ENCODE peak calls at places on chromosomes 2 and 18, in five cellular contexts. One of them, this sample, is unnamed.

GRCh38 chr2:128319773-128320608 is 1.3 kb upstream of the HS6ST1 start:
- DNase-seq in GM12878: no peak
- DNase-seq in K562: no peak
- DNase-seq in HepG2: no peak
- DNase-seq in H1: peak
- DNase-seq in this sample: no peak

GRCh38 chr18:50578651-50579050 is 18.8 kb downstream of the MAPK4 start:
- DNase-seq in GM12878: no peak
- DNase-seq in K562: peak
- DNase-seq in HepG2: no peak
- DNase-seq in H1: no peak
- DNase-seq in this sample: no peak

GRCh38 chr2:9547272-9547991 is 8.2 kb downstream of the ADAM17 start:
- DNase-seq in GM12878: no peak
- DNase-seq in K562: no peak
- DNase-seq in HepG2: no peak
- DNase-seq in H1: no peak
- DNase-seq in this sample: no peak

GRCh38 chr2:42100696-42101585 is 53.1 kb downstream of the PKDCC start:
- DNase-seq in GM12878: no peak
- DNase-seq in K562: no peak
- DNase-seq in HepG2: no peak
- DNase-seq in H1: peak
- DNase-seq in this sample: no peak

GRCh38 chr18:65811307-65811706 is 60.5 kb downstream of the CDH7 start:
- DNase-seq in GM12878: no peak
- DNase-seq in K562: no peak
- DNase-seq in HepG2: no peak
- DNase-seq in H1: no peak
- DNase-seq in this sample: no peak

GRCh38 chr18:49608366-49608747 is 46.5 kb downstream of the LIPG start:
- DNase-seq in GM12878: no peak
- DNase-seq in K562: peak
- DNase-seq in HepG2: no peak
- DNase-seq in H1: no peak
- DNase-seq in this sample: no peak

GRCh38 chr2:206230060-206230890 is 44.2 kb upstream of the ZDBF2 start:
- DNase-seq in GM12878: no peak
- DNase-seq in K562: no peak
- DNase-seq in HepG2: no peak
- DNase-seq in H1: peak
- DNase-seq in this sample: no peak

GRCh38 chr2:11753452-11753885 is 7.0 kb downstream of the LPIN1 start:
- DNase-seq in GM12878: peak
- DNase-seq in K562: peak
- DNase-seq in HepG2: no peak
- DNase-seq in H1: no peak
- DNase-seq in this sample: peak

GRCh38 chr18:29652797-29653196 is 1389.7 kb downstream of the DSC3 start:
- DNase-seq in GM12878: no peak
- DNase-seq in K562: no peak
- DNase-seq in HepG2: no peak
- DNase-seq in H1: no peak
- DNase-seq in this sample: no peak

GRCh38 chr18:25251127-25251526 is 100.8 kb downstream of the ZNF521 start:
- DNase-seq in GM12878: no peak
- DNase-seq in K562: no peak
- DNase-seq in HepG2: no peak
- DNase-seq in H1: no peak
- DNase-seq in this sample: no peak

GRCh38 chr2:178484245-178485041 is 4.2 kb downstream of the PLEKHA3 start:
- DNase-seq in GM12878: no peak
- DNase-seq in K562: peak
- DNase-seq in HepG2: no peak
- DNase-seq in H1: no peak
- DNase-seq in this sample: no peak

GRCh38 chr18:69878534-69878933 is 69.1 kb downstream of the CD226 start:
- DNase-seq in GM12878: no peak
- DNase-seq in K562: no peak
- DNase-seq in HepG2: no peak
- DNase-seq in H1: no peak
- DNase-seq in this sample: no peak

GRCh38 chr2:85435986-85436835 is 17.7 kb downstream of the SH2D6 start:
- DNase-seq in GM12878: no peak
- DNase-seq in K562: peak
- DNase-seq in HepG2: no peak
- DNase-seq in H1: no peak
- DNase-seq in this sample: no peak

GRCh38 chr2:231780123-231780908 is 766 bp downstream of the PDE6D start:
- DNase-seq in GM12878: no peak
- DNase-seq in K562: peak
- DNase-seq in HepG2: peak
- DNase-seq in H1: peak
- DNase-seq in this sample: no peak

GRCh38 chr2:164717000-164717597 is 95.8 kb upstream of the GRB14 start:
- DNase-seq in GM12878: no peak
- DNase-seq in K562: peak
- DNase-seq in HepG2: peak
- DNase-seq in H1: no peak
- DNase-seq in this sample: no peak

GRCh38 chr2:219612605-219613286 is 14.7 kb upstream of the SLC4A3 start:
- DNase-seq in GM12878: no peak
- DNase-seq in K562: no peak
- DNase-seq in HepG2: no peak
- DNase-seq in H1: no peak
- DNase-seq in this sample: no peak

GRCh38 chr2:37786153-37786809 is 114.8 kb upstream of the CDC42EP3 start:
- DNase-seq in GM12878: no peak
- DNase-seq in K562: no peak
- DNase-seq in HepG2: no peak
- DNase-seq in H1: no peak
- DNase-seq in this sample: no peak

GRCh38 chr2:67436221-67436620 is 39.1 kb downstream of the ETAA1 start:
- DNase-seq in GM12878: no peak
- DNase-seq in K562: no peak
- DNase-seq in HepG2: no peak
- DNase-seq in H1: no peak
- DNase-seq in this sample: no peak

GRCh38 chr2:217102941-217103340 is 243.1 kb upstream of the TNP1 start:
- DNase-seq in GM12878: no peak
- DNase-seq in K562: no peak
- DNase-seq in HepG2: no peak
- DNase-seq in H1: no peak
- DNase-seq in this sample: no peak

GRCh38 chr18:76232813-76233212 is 262.2 kb downstream of the ZNF516 start:
- DNase-seq in GM12878: no peak
- DNase-seq in K562: no peak
- DNase-seq in HepG2: no peak
- DNase-seq in H1: no peak
- DNase-seq in this sample: no peak

GRCh38 chr2:45649457-45649854 is 2.0 kb upstream of the PRKCE start:
- DNase-seq in GM12878: no peak
- DNase-seq in K562: no peak
- DNase-seq in HepG2: no peak
- DNase-seq in H1: no peak
- DNase-seq in this sample: no peak
- TF ChIP-seq TAF1 in GM12878: no peak
- TF ChIP-seq TAF1 in K562: no peak
- TF ChIP-seq TAF1 in HepG2: no peak
- TF ChIP-seq TAF1 in H1: no peak
- TF ChIP-seq TAF1 in this sample: no peak

GRCh38 chr2:57850415-57851130 is 196.0 kb upstream of the VRK2 start:
- DNase-seq in GM12878: no peak
- DNase-seq in K562: no peak
- DNase-seq in HepG2: no peak
- DNase-seq in H1: no peak
- DNase-seq in this sample: no peak
- TF ChIP-seq POLR2AphosphoS5 in GM12878: no peak
- TF ChIP-seq POLR2AphosphoS5 in K562: no peak
- TF ChIP-seq POLR2AphosphoS5 in HepG2: no peak
- TF ChIP-seq POLR2AphosphoS5 in H1: no peak
- TF ChIP-seq POLR2AphosphoS5 in this sample: no peak

GRCh38 chr2:72998234-72998651 is 73.3 kb downstream of the SFXN5 start:
- DNase-seq in GM12878: no peak
- DNase-seq in K562: no peak
- DNase-seq in HepG2: no peak
- DNase-seq in H1: peak
- DNase-seq in this sample: no peak
- TF ChIP-seq TAF1 in GM12878: no peak
- TF ChIP-seq TAF1 in K562: no peak
- TF ChIP-seq TAF1 in HepG2: no peak
- TF ChIP-seq TAF1 in H1: no peak
- TF ChIP-seq TAF1 in this sample: no peak

GRCh38 chr18:41939326-41939725 is 15.7 kb upstream of the PIK3C3 start:
- DNase-seq in GM12878: no peak
- DNase-seq in K562: no peak
- DNase-seq in HepG2: no peak
- DNase-seq in H1: no peak
- DNase-seq in this sample: no peak
- TF ChIP-seq POLR2AphosphoS5 in GM12878: no peak
- TF ChIP-seq POLR2AphosphoS5 in K562: no peak
- TF ChIP-seq POLR2AphosphoS5 in HepG2: no peak
- TF ChIP-seq POLR2AphosphoS5 in H1: no peak
- TF ChIP-seq POLR2AphosphoS5 in this sample: no peak

GRCh38 chr2:99651930-99652670 is 162.3 kb upstream of the REV1 start:
- DNase-seq in GM12878: no peak
- DNase-seq in K562: no peak
- DNase-seq in HepG2: no peak
- DNase-seq in H1: no peak
- DNase-seq in this sample: no peak
- TF ChIP-seq TAF1 in GM12878: no peak
- TF ChIP-seq TAF1 in K562: no peak
- TF ChIP-seq TAF1 in HepG2: no peak
- TF ChIP-seq TAF1 in H1: no peak
- TF ChIP-seq TAF1 in this sample: no peak

GRCh38 chr2:109611467-109612095 is 2.2 kb downstream of the SEPTIN10 start:
- DNase-seq in GM12878: no peak
- DNase-seq in K562: no peak
- DNase-seq in HepG2: peak
- DNase-seq in H1: no peak
- DNase-seq in this sample: no peak

GRCh38 chr2:109602617-109603188 is 11.1 kb downstream of the SEPTIN10 start:
- DNase-seq in GM12878: no peak
- DNase-seq in K562: no peak
- DNase-seq in HepG2: no peak
- DNase-seq in H1: no peak
- DNase-seq in this sample: no peak

GRCh38 chr2:109609352-109610024 is 4.3 kb downstream of the SEPTIN10 start:
- DNase-seq in GM12878: no peak
- DNase-seq in K562: no peak
- DNase-seq in HepG2: no peak
- DNase-seq in H1: no peak
- DNase-seq in this sample: no peak

GRCh38 chr2:109604597-109604996 is 9.2 kb downstream of the SEPTIN10 start:
- DNase-seq in GM12878: no peak
- DNase-seq in K562: no peak
- DNase-seq in HepG2: no peak
- DNase-seq in H1: no peak
- DNase-seq in this sample: no peak

GRCh38 chr2:109607766-109608165 is 6.0 kb downstream of the SEPTIN10 start:
- DNase-seq in GM12878: no peak
- DNase-seq in K562: no peak
- DNase-seq in HepG2: no peak
- DNase-seq in H1: no peak
- DNase-seq in this sample: no peak
- TF ChIP-seq POLR2AphosphoS5 in GM12878: no peak
- TF ChIP-seq POLR2AphosphoS5 in K562: no peak
- TF ChIP-seq POLR2AphosphoS5 in HepG2: no peak
- TF ChIP-seq POLR2AphosphoS5 in H1: no peak
- TF ChIP-seq POLR2AphosphoS5 in this sample: no peak

DNA sequence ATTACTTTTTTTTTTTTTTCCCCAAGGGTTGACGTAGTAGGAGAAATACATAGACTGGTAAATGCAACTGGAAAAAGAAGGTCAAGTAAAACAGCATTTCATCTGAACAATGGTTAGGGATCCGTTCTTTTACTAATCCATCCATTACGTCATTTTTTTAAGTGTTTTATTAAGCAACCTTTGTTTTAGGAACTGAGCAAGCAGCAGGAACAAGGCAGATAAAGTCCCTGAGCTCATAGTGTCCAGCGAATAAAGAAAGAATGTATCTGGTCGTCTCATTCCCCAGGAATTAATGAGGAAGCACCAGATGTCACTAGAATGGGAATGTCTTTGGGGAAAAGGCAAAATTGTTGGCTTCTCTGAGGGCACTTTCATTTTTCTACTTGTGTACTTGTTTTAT is 842.4 kb downstream of the TDRD15 start:
- DNase-seq in GM12878: no peak
- DNase-seq in K562: no peak
- DNase-seq in HepG2: no peak
- DNase-seq in H1: no peak
- DNase-seq in this sample: no peak
- TF ChIP-seq TAF1 in GM12878: no peak
- TF ChIP-seq TAF1 in K562: no peak
- TF ChIP-seq TAF1 in HepG2: no peak
- TF ChIP-seq TAF1 in H1: no peak
- TF ChIP-seq TAF1 in this sample: no peak

GRCh38 chr2:173989886-173990744 is 24.9 kb upstream of the SP3 start:
- DNase-seq in GM12878: no peak
- DNase-seq in K562: peak
- DNase-seq in HepG2: no peak
- DNase-seq in H1: no peak
- DNase-seq in this sample: no peak

GRCh38 chr2:173985595-173985994 is 20.4 kb upstream of the SP3 start:
- DNase-seq in GM12878: no peak
- DNase-seq in K562: no peak
- DNase-seq in HepG2: no peak
- DNase-seq in H1: no peak
- DNase-seq in this sample: no peak

GRCh38 chr2:173984866-173985588 is 19.9 kb upstream of the SP3 start:
- DNase-seq in GM12878: no peak
- DNase-seq in K562: no peak
- DNase-seq in HepG2: no peak
- DNase-seq in H1: no peak
- DNase-seq in this sample: no peak

GRCh38 chr2:173989160-173989885 is 24.1 kb upstream of the SP3 start:
- DNase-seq in GM12878: no peak
- DNase-seq in K562: no peak
- DNase-seq in HepG2: no peak
- DNase-seq in H1: no peak
- DNase-seq in this sample: no peak

DNA sequence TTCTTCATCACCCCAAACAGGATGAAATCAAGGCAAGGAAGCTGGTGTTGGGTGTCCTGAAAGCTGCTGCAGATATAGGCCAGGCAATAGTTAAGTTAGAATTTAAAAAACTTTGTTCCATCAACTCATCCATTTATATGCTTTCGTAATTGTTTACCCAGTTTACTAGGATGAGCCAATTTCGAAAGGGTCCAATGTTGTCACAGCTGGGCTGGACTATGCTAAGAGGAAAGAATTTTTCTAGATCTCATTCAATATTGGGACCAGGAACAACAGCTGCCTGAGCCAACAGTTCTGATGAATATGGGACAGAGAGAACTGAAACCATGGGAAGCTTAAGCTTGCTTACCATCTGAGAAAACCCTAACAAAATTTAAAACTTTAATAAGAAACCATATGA is 21.6 kb upstream of the SP3 start:
- DNase-seq in GM12878: no peak
- DNase-seq in K562: no peak
- DNase-seq in HepG2: peak
- DNase-seq in H1: no peak
- DNase-seq in this sample: no peak
- TF ChIP-seq POLR2AphosphoS5 in GM12878: no peak
- TF ChIP-seq POLR2AphosphoS5 in K562: no peak
- TF ChIP-seq POLR2AphosphoS5 in HepG2: no peak
- TF ChIP-seq POLR2AphosphoS5 in H1: no peak
- TF ChIP-seq POLR2AphosphoS5 in this sample: no peak

This sample was measured in GM12892.